ENCODE peak calls at places on chromosome 17, in six cellular contexts. Q is HAP-1; J is GM13977; A is dermis microvascular lymphatic vessel endothelial cell; Y is ovary; E is stimulated activated CD4-positive, alpha-beta T cell treated with anti-CD3 and anti-CD28 coated beads, Interleukin-4, amount 100 ng/mL, for 1 hour. S is an unnamed sample.

GRCh38 chr17:79473111-79473835 is 137.6 kb downstream of the RBFOX3 start:
- DNase-seq in Q (no peak), J (no peak), A (no peak), Y (peak), E (no peak), S (no peak)

GRCh38 chr17:16255481-16255901 is 38.5 kb downstream of the PIGL start:
- DNase-seq in Q (peak), J (no peak), A (no peak), Y (peak), E (no peak), S (no peak)

GRCh38 chr17:4725646-4726300 is 5.5 kb upstream of the MED11 start:
- DNase-seq in Q (no peak), J (no peak), A (no peak), Y (no peak), E (no peak), S (no peak)

GRCh38 chr17:46929413-46929812 is 6.5 kb downstream of the GOSR2 start:
- DNase-seq in Q (peak), J (no peak), A (peak), Y (no peak), E (no peak), S (no peak)

GRCh38 chr17:29143894-29144293 is 36.3 kb downstream of the MYO18A start:
- DNase-seq in Q (peak), J (no peak), A (peak), Y (no peak), E (no peak), S (no peak)

GRCh38 chr17:32265192-32265895 is at the start of gene RHBDL3:
- DNase-seq in Q (peak), J (peak), A (no peak), Y (peak), E (peak), S (no peak)

GRCh38 chr17:58306131-58306951 is 22.3 kb downstream of the TSPOAP1 start:
- DNase-seq in Q (no peak), J (no peak), A (no peak), Y (no peak), E (no peak), S (no peak)

GRCh38 chr17:81396722-81397313 is 1.6 kb downstream of the BAHCC1 start:
- DNase-seq in Q (peak), J (no peak), A (peak), Y (no peak), E (peak), S (no peak)

GRCh38 chr17:35467824-35468223 is 19.3 kb upstream of the SLFN13 start:
- DNase-seq in Q (no peak), J (no peak), A (no peak), Y (no peak), E (no peak), S (no peak)

GRCh38 chr17:1186214-1186820 is 6.5 kb upstream of the ABR start:
- DNase-seq in Q (no peak), J (no peak), A (no peak), Y (no peak), E (no peak), S (no peak)

GRCh38 chr17:65914784-65915342 is 277.1 kb downstream of the CEP112 start:
- DNase-seq in Q (no peak), J (peak), A (peak), Y (no peak), E (no peak), S (peak)

GRCh38 chr17:43982171-43982570 is 22.3 kb upstream of the NAGS start:
- DNase-seq in Q (no peak), J (no peak), A (no peak), Y (no peak), E (no peak), S (no peak)

GRCh38 chr17:12078791-12079190 is 58.1 kb downstream of the MAP2K4 start:
- DNase-seq in Q (no peak), J (no peak), A (peak), Y (no peak), E (no peak), S (no peak)

GRCh38 chr17:28227278-28228108 is 91.5 kb upstream of the TMEM97 start:
- DNase-seq in Q (no peak), J (peak), A (peak), Y (peak), E (peak), S (no peak)

GRCh38 chr17:63647065-63647725 is 25.0 kb downstream of the MAP3K3 start:
- DNase-seq in Q (no peak), J (no peak), A (no peak), Y (no peak), E (no peak), S (no peak)

GRCh38 chr17:16187642-16188041 is 27.7 kb downstream of the NCOR1 start:
- DNase-seq in Q (no peak), J (no peak), A (no peak), Y (no peak), E (no peak), S (no peak)

GRCh38 chr17:65294184-65294719 is 157.1 kb downstream of the RGS9 start:
- DNase-seq in Q (peak), J (peak), A (peak), Y (peak), E (peak), S (peak)

GRCh38 chr17:29162909-29163341 is 17.3 kb downstream of the MYO18A start:
- DNase-seq in Q (no peak), J (no peak), A (no peak), Y (no peak), E (no peak), S (no peak)

GRCh38 chr17:71081666-71082065 is 912.3 kb downstream of the KCNJ2 start:
- DNase-seq in Q (no peak), J (no peak), A (no peak), Y (no peak), E (no peak), S (no peak)

GRCh38 chr17:28468781-28469180 is 4.7 kb upstream of the SLC13A2 start:
- DNase-seq in Q (no peak), J (peak), A (no peak), Y (no peak), E (no peak), S (no peak)